ENCODE peak calls at places on chromosomes 4 and X, in four cellular contexts. Y, L, E and U are unnamed samples.

GRCh38 chr4:7929530-7929951 is 10.1 kb downstream of the AFAP1 start:
- DNase-seq in Y (no peak), L (peak), E (no peak), U (peak)

GRCh38 chr4:150960818-150961217 is 54.3 kb downstream of the LRBA start:
- DNase-seq in E (no peak), Y (no peak), L (peak), U (peak)

GRCh38 chr4:75180790-75181776 is 248.2 kb downstream of the PARM1 start:
- DNase-seq in Y (no peak), E (no peak), L (peak), U (peak)

GRCh38 chr4:79597266-79597665 is 189.2 kb upstream of the GK2 start:
- DNase-seq in E (peak), Y (no peak), L (no peak), U (no peak)

GRCh38 chr4:24521544-24521943 is 62.8 kb downstream of the DHX15 start:
- DNase-seq in L (no peak), E (no peak), Y (no peak), U (no peak)

GRCh38 chrX:17046478-17047097 is 100.1 kb downstream of the REPS2 start:
- DNase-seq in L (peak), Y (peak), E (peak), U (peak)

GRCh38 chr4:156983366-156983765 is 11.8 kb upstream of the PDGFC start:
- DNase-seq in E (no peak), L (no peak), Y (no peak), U (no peak)

GRCh38 chrX:50081282-50081955 is 119.4 kb downstream of the AKAP4 start:
- DNase-seq in E (no peak), Y (no peak), L (peak), U (peak)

GRCh38 chr4:152106113-152106763 is 345.4 kb upstream of the GATB start:
- DNase-seq in Y (no peak), E (peak), L (peak), U (no peak)

GRCh38 chr4:38152305-38152704 is 192.1 kb downstream of the PTTG2 start:
- DNase-seq in Y (no peak), E (no peak), L (no peak), U (no peak)

GRCh38 chrX:150365953-150366911 is 3.1 kb downstream of the MAMLD1 start:
- DNase-seq in E (peak), Y (peak), L (peak), U (peak)

GRCh38 chr4:17324431-17324830 is 187.5 kb downstream of the QDPR start:
- DNase-seq in Y (peak), E (peak), L (peak), U (peak)

GRCh38 chr4:39825090-39825489 is 127.2 kb downstream of the UBE2K start:
- DNase-seq in E (no peak), L (no peak), Y (no peak), U (no peak)

GRCh38 chrX:133294126-133294525 is 76.0 kb upstream of the TFDP3 start:
- DNase-seq in L (no peak), Y (no peak), E (peak), U (no peak)

GRCh38 chrX:6826856-6827255 is 291.9 kb upstream of the VCX3A start:
- DNase-seq in L (peak), Y (no peak), E (no peak), U (no peak)

GRCh38 chr4:81590596-81590995 is 118.9 kb upstream of the RASGEF1B start:
- DNase-seq in L (no peak), Y (no peak), E (no peak), U (no peak)

GRCh38 chrX:154486396-154487207 is at the start of gene UBL4A:
- DNase-seq in E (peak), Y (peak), L (peak), U (peak)

GRCh38 chr4:55752810-55753209 is 66.8 kb upstream of the EXOC1L start:
- DNase-seq in L (no peak), E (no peak), Y (no peak), U (no peak)

GRCh38 chrX:57119416-57119815 is 1.9 kb downstream of the SPIN2B start:
- DNase-seq in L (no peak), E (no peak), Y (no peak), U (no peak)

GRCh38 chrX:15334561-15334960 is 762 bp downstream of the PIGA start:
- DNase-seq in E (peak), Y (no peak), L (peak), U (no peak)

GRCh38 chr4:88738714-88739366 is 41.2 kb upstream of the NAP1L5 start:
- DNase-seq in L (no peak), E (no peak), Y (no peak), U (peak)

GRCh38 chr4:48162162-48162561 is 28.1 kb upstream of the TXK start:
- DNase-seq in L (no peak), E (peak), Y (no peak), U (no peak)

GRCh38 chr4:153439831-153440230 is 26.3 kb upstream of the TMEM131L start:
- DNase-seq in Y (no peak), E (no peak), L (no peak), U (no peak)

GRCh38 chr4:139822391-139822790 is 156.8 kb downstream of the MGST2 start:
- DNase-seq in Y (no peak), L (no peak), E (no peak), U (no peak)

GRCh38 chr4:40349561-40350198 is 14.5 kb downstream of the CHRNA9 start:
- DNase-seq in Y (no peak), L (no peak), E (peak), U (no peak)

GRCh38 chrX:72714471-72714916 is 388 bp upstream of the PHKA1 start:
- DNase-seq in Y (peak), E (peak), L (peak), U (peak)

GRCh38 chr4:182212211-182212761 is 30.9 kb upstream of the TENM3 start:
- DNase-seq in L (no peak), E (peak), Y (peak), U (no peak)

GRCh38 chr4:74975848-74976824 is 43.2 kb downstream of the PARM1 start:
- DNase-seq in L (no peak), Y (no peak), E (no peak), U (no peak)

GRCh38 chr4:80388284-80388607 is 52.7 kb downstream of the CFAP299 start:
- DNase-seq in L (no peak), E (no peak), Y (no peak), U (no peak)

GRCh38 chrX:63713510-63713909 is 71.5 kb downstream of the ARHGEF9 start:
- DNase-seq in L (peak), E (peak), Y (no peak), U (no peak)

GRCh38 chr4:53019485-53020382 is 157.6 kb downstream of the RASL11B start:
- DNase-seq in E (peak), L (no peak), Y (no peak), U (no peak)
- H3K9ac ChIP-seq in E (no peak), L (no peak), Y (no peak), U (no peak)

GRCh38 chrX:8728932-8729331 is 3.0 kb downstream of the ANOS1 start:
- DNase-seq in E (no peak), Y (no peak), L (no peak), U (no peak)

GRCh38 chrX:8730812-8731578 is 942 bp downstream of the ANOS1 start:
- DNase-seq in E (no peak), Y (no peak), L (no peak), U (no peak)

GRCh38 chrX:8726031-8726652 is 5.8 kb downstream of the ANOS1 start:
- DNase-seq in Y (no peak), E (peak), L (peak), U (no peak)

DNA sequence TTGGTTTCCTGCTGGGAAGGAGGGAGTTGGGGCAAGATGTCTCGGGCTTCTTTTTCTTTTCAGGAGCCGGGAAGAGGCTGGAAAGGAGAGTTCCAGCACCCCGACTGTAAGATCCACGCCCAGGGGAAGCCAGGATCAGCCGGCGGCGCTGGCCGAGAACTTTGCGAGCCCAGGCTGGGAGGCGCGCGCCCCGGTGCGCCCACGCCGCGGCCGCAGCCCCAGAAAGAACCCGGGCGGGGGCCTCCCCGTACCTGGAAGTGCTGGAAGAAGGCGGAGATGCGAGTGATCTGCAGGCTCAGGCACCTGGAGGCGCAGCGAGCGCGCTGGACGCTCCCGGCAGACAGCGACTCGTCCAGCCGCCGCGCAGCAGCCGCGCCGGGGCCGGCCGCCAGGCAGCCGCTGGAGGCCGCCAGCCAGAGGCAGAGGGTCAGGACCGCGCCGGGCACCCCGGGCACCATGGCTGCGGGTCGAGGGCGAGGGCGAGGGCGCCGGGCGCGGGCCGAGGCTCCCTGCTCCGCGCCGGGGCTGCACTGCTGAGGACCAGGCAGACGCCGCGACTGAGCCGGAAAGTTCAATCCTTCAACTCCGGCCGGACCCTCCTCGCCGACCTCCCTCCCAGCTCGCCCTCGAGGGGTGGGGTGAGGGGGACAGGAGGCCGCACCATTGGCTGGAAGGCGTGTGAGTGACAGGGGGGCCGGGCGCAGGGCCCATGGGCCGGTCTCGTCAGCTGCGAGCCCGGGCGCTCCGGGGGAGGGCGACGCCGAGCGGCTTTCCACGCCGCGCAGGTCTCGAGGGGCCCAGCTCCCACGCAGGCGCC is at the start of gene ANOS1:
- DNase-seq in E (peak), Y (peak), L (peak), U (peak)
- H3K9ac ChIP-seq in E (no peak), Y (peak), L (peak), U (peak)

GRCh38 chr4:186807809-186808634 is 84.4 kb upstream of the FAT1 start:
- DNase-seq in Y (no peak), E (peak), L (no peak), U (no peak)
- H3K9ac ChIP-seq in Y (no peak), E (no peak), L (no peak), U (no peak)

GRCh38 chrX:67614414-67614813 is 70.6 kb downstream of the AR start:
- DNase-seq in Y (no peak), E (peak), L (no peak), U (no peak)
- H3K9ac ChIP-seq in Y (no peak), E (no peak), L (no peak), U (no peak)